ENCODE peak calls at places on chromosomes 11 and 22, in eight cellular contexts. One of them, this sample, is unnamed.
A peak's percentile ranks its signal among the peaks of the same experiment; 100 is the strongest.

GRCh38 chr11:11701070-11701469 is 79.3 kb upstream of the GALNT18 start:
- DNase-seq in T-cell: no peak
- DNase-seq in activated naive CD8-positive, alpha-beta T cell treated with anti-CD3 and anti-CD28 coated beads for 36 hours: no peak
- DNase-seq in nephron progenitor cell: no peak
- DNase-seq in occipital lobe: no peak
- DNase-seq in ureter: no peak
- DNase-seq in kidney tubule cell: no peak
- DNase-seq in mesendoderm: no peak
- DNase-seq in this sample: peak; percentile 51

GRCh38 chr11:65311197-65311631 is 3.5 kb upstream of the CDC42EP2 start:
- DNase-seq in occipital lobe: no peak
- DNase-seq in mesendoderm: peak; percentile 31
- DNase-seq in T-cell: no peak
- DNase-seq in kidney tubule cell: peak; percentile 57
- DNase-seq in activated naive CD8-positive, alpha-beta T cell treated with anti-CD3 and anti-CD28 coated beads for 36 hours: no peak
- DNase-seq in ureter: no peak
- DNase-seq in nephron progenitor cell: no peak
- DNase-seq in this sample: peak; percentile 70

GRCh38 chr22:23534851-23535717 is 45.0 kb downstream of the IGLL1 start:
- DNase-seq in nephron progenitor cell: no peak
- DNase-seq in activated naive CD8-positive, alpha-beta T cell treated with anti-CD3 and anti-CD28 coated beads for 36 hours: no peak
- DNase-seq in occipital lobe: no peak
- DNase-seq in mesendoderm: no peak
- DNase-seq in ureter: no peak
- DNase-seq in T-cell: no peak
- DNase-seq in kidney tubule cell: no peak
- DNase-seq in this sample: no peak

GRCh38 chr22:46561435-46561905 is 24.1 kb upstream of the CELSR1 start:
- DNase-seq in nephron progenitor cell: no peak
- DNase-seq in mesendoderm: peak; percentile 85
- DNase-seq in activated naive CD8-positive, alpha-beta T cell treated with anti-CD3 and anti-CD28 coated beads for 36 hours: peak; percentile 56
- DNase-seq in occipital lobe: no peak
- DNase-seq in T-cell: no peak
- DNase-seq in ureter: no peak
- DNase-seq in kidney tubule cell: no peak
- DNase-seq in this sample: peak; percentile 22

GRCh38 chr22:49260681-49261580 is 566.7 kb downstream of the BRD1 start:
- DNase-seq in kidney tubule cell: no peak
- DNase-seq in mesendoderm: no peak
- DNase-seq in activated naive CD8-positive, alpha-beta T cell treated with anti-CD3 and anti-CD28 coated beads for 36 hours: no peak
- DNase-seq in nephron progenitor cell: no peak
- DNase-seq in T-cell: no peak
- DNase-seq in occipital lobe: no peak
- DNase-seq in ureter: no peak
- DNase-seq in this sample: no peak

GRCh38 chr11:27329867-27330632 is 33.0 kb downstream of the CCDC34 start:
- DNase-seq in occipital lobe: no peak
- DNase-seq in T-cell: no peak
- DNase-seq in kidney tubule cell: no peak
- DNase-seq in ureter: no peak
- DNase-seq in activated naive CD8-positive, alpha-beta T cell treated with anti-CD3 and anti-CD28 coated beads for 36 hours: no peak
- DNase-seq in mesendoderm: no peak
- DNase-seq in nephron progenitor cell: no peak
- DNase-seq in this sample: no peak

GRCh38 chr11:19389787-19390303 is 149.1 kb upstream of the E2F8 start:
- DNase-seq in kidney tubule cell: no peak
- DNase-seq in occipital lobe: no peak
- DNase-seq in mesendoderm: no peak
- DNase-seq in ureter: no peak
- DNase-seq in nephron progenitor cell: no peak
- DNase-seq in T-cell: no peak
- DNase-seq in activated naive CD8-positive, alpha-beta T cell treated with anti-CD3 and anti-CD28 coated beads for 36 hours: no peak
- DNase-seq in this sample: no peak

GRCh38 chr11:110565344-110565684 is 135.6 kb downstream of the FDX1 start:
- DNase-seq in activated naive CD8-positive, alpha-beta T cell treated with anti-CD3 and anti-CD28 coated beads for 36 hours: no peak
- DNase-seq in nephron progenitor cell: peak; percentile 26
- DNase-seq in mesendoderm: peak; percentile 97
- DNase-seq in T-cell: no peak
- DNase-seq in kidney tubule cell: no peak
- DNase-seq in occipital lobe: no peak
- DNase-seq in ureter: no peak
- DNase-seq in this sample: no peak

GRCh38 chr11:70210051-70210501 is 7.0 kb downstream of the FADD start:
- DNase-seq in activated naive CD8-positive, alpha-beta T cell treated with anti-CD3 and anti-CD28 coated beads for 36 hours: no peak
- DNase-seq in kidney tubule cell: peak; percentile 45
- DNase-seq in ureter: no peak
- DNase-seq in occipital lobe: no peak
- DNase-seq in mesendoderm: no peak
- DNase-seq in T-cell: no peak
- DNase-seq in nephron progenitor cell: no peak
- DNase-seq in this sample: peak; percentile 66

GRCh38 chr11:57787920-57788716 is 26.5 kb downstream of the CTNND1 start:
- DNase-seq in kidney tubule cell: no peak
- DNase-seq in T-cell: no peak
- DNase-seq in nephron progenitor cell: no peak
- DNase-seq in mesendoderm: peak; percentile 68
- DNase-seq in ureter: peak; percentile 81
- DNase-seq in occipital lobe: no peak
- DNase-seq in activated naive CD8-positive, alpha-beta T cell treated with anti-CD3 and anti-CD28 coated beads for 36 hours: no peak
- DNase-seq in this sample: no peak

GRCh38 chr11:95147364-95147905 is 57.8 kb downstream of the ENDOD1 start:
- DNase-seq in mesendoderm: peak; percentile 43
- DNase-seq in activated naive CD8-positive, alpha-beta T cell treated with anti-CD3 and anti-CD28 coated beads for 36 hours: no peak
- DNase-seq in nephron progenitor cell: no peak
- DNase-seq in kidney tubule cell: peak; percentile 83
- DNase-seq in ureter: no peak
- DNase-seq in occipital lobe: peak; percentile 53
- DNase-seq in T-cell: no peak
- DNase-seq in this sample: peak; percentile 94

GRCh38 chr22:36510966-36511881 is 4.4 kb upstream of the FOXRED2 start:
- DNase-seq in occipital lobe: no peak
- DNase-seq in kidney tubule cell: peak; percentile 55
- DNase-seq in nephron progenitor cell: peak; percentile 54
- DNase-seq in T-cell: peak; percentile 33
- DNase-seq in ureter: no peak
- DNase-seq in mesendoderm: peak; percentile 75
- DNase-seq in activated naive CD8-positive, alpha-beta T cell treated with anti-CD3 and anti-CD28 coated beads for 36 hours: peak; percentile 43
- DNase-seq in this sample: peak; percentile 42

GRCh38 chr11:43923327-43924111 is 18.9 kb upstream of the C11orf96 start:
- DNase-seq in nephron progenitor cell: peak; percentile 40
- DNase-seq in T-cell: no peak
- DNase-seq in activated naive CD8-positive, alpha-beta T cell treated with anti-CD3 and anti-CD28 coated beads for 36 hours: no peak
- DNase-seq in occipital lobe: peak; percentile 36
- DNase-seq in mesendoderm: peak; percentile 73
- DNase-seq in kidney tubule cell: peak; percentile 30
- DNase-seq in ureter: no peak
- DNase-seq in this sample: peak; percentile 40

GRCh38 chr11:31803813-31804438 is 7.2 kb downstream of the PAX6 start:
- DNase-seq in activated naive CD8-positive, alpha-beta T cell treated with anti-CD3 and anti-CD28 coated beads for 36 hours: no peak
- DNase-seq in mesendoderm: peak; percentile 57
- DNase-seq in ureter: no peak
- DNase-seq in kidney tubule cell: no peak
- DNase-seq in nephron progenitor cell: peak; percentile 11
- DNase-seq in T-cell: no peak
- DNase-seq in occipital lobe: no peak
- DNase-seq in this sample: no peak

GRCh38 chr11:46332568-46333128 is 14.6 kb upstream of the DGKZ start:
- DNase-seq in activated naive CD8-positive, alpha-beta T cell treated with anti-CD3 and anti-CD28 coated beads for 36 hours: peak; percentile 65
- DNase-seq in ureter: no peak
- DNase-seq in kidney tubule cell: no peak
- DNase-seq in nephron progenitor cell: peak; percentile 62
- DNase-seq in occipital lobe: no peak
- DNase-seq in mesendoderm: no peak
- DNase-seq in T-cell: peak; percentile 39
- DNase-seq in this sample: no peak

GRCh38 chr22:26663374-26663923 is 6.1 kb downstream of the MIAT start:
- DNase-seq in ureter: no peak
- DNase-seq in occipital lobe: no peak
- DNase-seq in nephron progenitor cell: no peak
- DNase-seq in T-cell: no peak
- DNase-seq in activated naive CD8-positive, alpha-beta T cell treated with anti-CD3 and anti-CD28 coated beads for 36 hours: no peak
- DNase-seq in kidney tubule cell: no peak
- DNase-seq in mesendoderm: no peak
- DNase-seq in this sample: no peak

GRCh38 chr11:34466802-34467488 is 28.2 kb downstream of the CAT start:
- DNase-seq in T-cell: no peak
- DNase-seq in kidney tubule cell: no peak
- DNase-seq in mesendoderm: peak; percentile 4
- DNase-seq in ureter: no peak
- DNase-seq in occipital lobe: no peak
- DNase-seq in nephron progenitor cell: no peak
- DNase-seq in activated naive CD8-positive, alpha-beta T cell treated with anti-CD3 and anti-CD28 coated beads for 36 hours: no peak
- DNase-seq in this sample: no peak

GRCh38 chr11:69199583-69200295 is 44.0 kb downstream of the SMIM38 start:
- DNase-seq in nephron progenitor cell: no peak
- DNase-seq in T-cell: no peak
- DNase-seq in activated naive CD8-positive, alpha-beta T cell treated with anti-CD3 and anti-CD28 coated beads for 36 hours: no peak
- DNase-seq in mesendoderm: peak; percentile 13
- DNase-seq in ureter: no peak
- DNase-seq in kidney tubule cell: no peak
- DNase-seq in occipital lobe: no peak
- DNase-seq in this sample: no peak

GRCh38 chr11:111730871-111731591 is 35.2 kb downstream of the PPP2R1B start:
- DNase-seq in T-cell: no peak
- DNase-seq in mesendoderm: no peak
- DNase-seq in occipital lobe: no peak
- DNase-seq in activated naive CD8-positive, alpha-beta T cell treated with anti-CD3 and anti-CD28 coated beads for 36 hours: no peak
- DNase-seq in ureter: no peak
- DNase-seq in kidney tubule cell: peak; percentile 62
- DNase-seq in nephron progenitor cell: no peak
- DNase-seq in this sample: peak; percentile 89

GRCh38 chr11:418343-419247 is 3.8 kb upstream of the SIGIRR start:
- DNase-seq in mesendoderm: no peak
- DNase-seq in nephron progenitor cell: peak; percentile 2
- DNase-seq in ureter: no peak
- DNase-seq in kidney tubule cell: no peak
- DNase-seq in occipital lobe: no peak
- DNase-seq in activated naive CD8-positive, alpha-beta T cell treated with anti-CD3 and anti-CD28 coated beads for 36 hours: no peak
- DNase-seq in T-cell: no peak
- DNase-seq in this sample: no peak

GRCh38 chr11:62880231-62880802 is 379 bp upstream of the SLC3A2 start:
- DNase-seq in nephron progenitor cell: peak; percentile 36
- DNase-seq in kidney tubule cell: peak; percentile 83
- DNase-seq in T-cell: no peak
- DNase-seq in activated naive CD8-positive, alpha-beta T cell treated with anti-CD3 and anti-CD28 coated beads for 36 hours: peak; percentile 54
- DNase-seq in ureter: no peak
- DNase-seq in occipital lobe: no peak
- DNase-seq in mesendoderm: no peak
- DNase-seq in this sample: peak; percentile 91

GRCh38 chr22:33902073-33902472 is 18.2 kb downstream of the LARGE1 start:
- DNase-seq in nephron progenitor cell: no peak
- DNase-seq in occipital lobe: no peak
- DNase-seq in kidney tubule cell: no peak
- DNase-seq in T-cell: no peak
- DNase-seq in ureter: no peak
- DNase-seq in activated naive CD8-positive, alpha-beta T cell treated with anti-CD3 and anti-CD28 coated beads for 36 hours: no peak
- DNase-seq in mesendoderm: no peak
- DNase-seq in this sample: no peak

GRCh38 chr11:8067567-8067928 is 13.5 kb upstream of the TUB start:
- DNase-seq in occipital lobe: no peak
- DNase-seq in activated naive CD8-positive, alpha-beta T cell treated with anti-CD3 and anti-CD28 coated beads for 36 hours: no peak
- DNase-seq in ureter: no peak
- DNase-seq in nephron progenitor cell: no peak
- DNase-seq in mesendoderm: no peak
- DNase-seq in T-cell: no peak
- DNase-seq in kidney tubule cell: no peak
- DNase-seq in this sample: no peak

GRCh38 chr11:123973816-123974215 is 3.8 kb downstream of the OR10S1 start:
- DNase-seq in ureter: no peak
- DNase-seq in T-cell: no peak
- DNase-seq in occipital lobe: no peak
- DNase-seq in activated naive CD8-positive, alpha-beta T cell treated with anti-CD3 and anti-CD28 coated beads for 36 hours: no peak
- DNase-seq in kidney tubule cell: peak; percentile 61
- DNase-seq in nephron progenitor cell: no peak
- DNase-seq in mesendoderm: no peak
- DNase-seq in this sample: peak; percentile 86

GRCh38 chr22:17647996-17648395 is 9.4 kb downstream of the BCL2L13 start:
- DNase-seq in occipital lobe: no peak
- DNase-seq in nephron progenitor cell: no peak
- DNase-seq in ureter: no peak
- DNase-seq in activated naive CD8-positive, alpha-beta T cell treated with anti-CD3 and anti-CD28 coated beads for 36 hours: no peak
- DNase-seq in mesendoderm: no peak
- DNase-seq in T-cell: no peak
- DNase-seq in kidney tubule cell: no peak
- DNase-seq in this sample: no peak

GRCh38 chr11:22331771-22332170 is 6.4 kb upstream of the SLC17A6 start:
- DNase-seq in kidney tubule cell: no peak
- DNase-seq in T-cell: no peak
- DNase-seq in ureter: no peak
- DNase-seq in nephron progenitor cell: no peak
- DNase-seq in occipital lobe: no peak
- DNase-seq in activated naive CD8-positive, alpha-beta T cell treated with anti-CD3 and anti-CD28 coated beads for 36 hours: no peak
- DNase-seq in mesendoderm: no peak
- DNase-seq in this sample: peak; percentile 22